ENCODE peak calls at places on chromosomes 6 and 20, in seven cellular contexts. One of them, this sample, is unnamed.

GRCh38 chr20:63553933-63554290 is at the start of gene FNDC11:
- DNase-seq in NCI-H69: peak
- DNase-seq in EH: peak
- DNase-seq in GM12892: no peak
- DNase-seq in type B pancreatic cell: no peak
- DNase-seq in substantia nigra: no peak
- DNase-seq in NCI-H2107: no peak
- DNase-seq in this sample: no peak

GRCh38 chr6:85864453-85865401 is 222.0 kb upstream of the SYNCRIP start:
- DNase-seq in NCI-H2107: no peak
- DNase-seq in NCI-H69: no peak
- DNase-seq in GM12892: no peak
- DNase-seq in substantia nigra: no peak
- DNase-seq in type B pancreatic cell: no peak
- DNase-seq in EH: peak
- DNase-seq in this sample: no peak

GRCh38 chr6:122423734-122424133 is 24.3 kb downstream of the HSF2 start:
- DNase-seq in NCI-H69: no peak
- DNase-seq in substantia nigra: no peak
- DNase-seq in EH: no peak
- DNase-seq in NCI-H2107: no peak
- DNase-seq in type B pancreatic cell: no peak
- DNase-seq in GM12892: no peak
- DNase-seq in this sample: no peak

GRCh38 chr6:131755597-131755996 is 44.8 kb upstream of the CTAGE9 start:
- DNase-seq in EH: peak
- DNase-seq in substantia nigra: no peak
- DNase-seq in type B pancreatic cell: no peak
- DNase-seq in NCI-H69: no peak
- DNase-seq in GM12892: no peak
- DNase-seq in NCI-H2107: no peak
- DNase-seq in this sample: no peak

GRCh38 chr6:134240664-134241431 is 77.1 kb downstream of the SGK1 start:
- DNase-seq in type B pancreatic cell: no peak
- DNase-seq in NCI-H2107: no peak
- DNase-seq in EH: no peak
- DNase-seq in NCI-H69: no peak
- DNase-seq in substantia nigra: no peak
- DNase-seq in GM12892: no peak
- DNase-seq in this sample: no peak

GRCh38 chr20:53028337-53029007 is 56.3 kb downstream of the TSHZ2 start:
- DNase-seq in type B pancreatic cell: no peak
- DNase-seq in NCI-H69: no peak
- DNase-seq in GM12892: no peak
- DNase-seq in substantia nigra: no peak
- DNase-seq in NCI-H2107: no peak
- DNase-seq in EH: no peak
- DNase-seq in this sample: no peak

GRCh38 chr6:8180327-8181161 is 78.2 kb upstream of the EEF1E1 start:
- DNase-seq in GM12892: no peak
- DNase-seq in NCI-H69: peak
- DNase-seq in NCI-H2107: no peak
- DNase-seq in substantia nigra: no peak
- DNase-seq in EH: peak
- DNase-seq in type B pancreatic cell: no peak
- DNase-seq in this sample: no peak

GRCh38 chr20:34529742-34530141 is 13.5 kb downstream of the DYNLRB1 start:
- DNase-seq in GM12892: no peak
- DNase-seq in substantia nigra: no peak
- DNase-seq in type B pancreatic cell: no peak
- DNase-seq in EH: no peak
- DNase-seq in NCI-H2107: no peak
- DNase-seq in NCI-H69: no peak
- DNase-seq in this sample: no peak

GRCh38 chr6:166998256-166999144 is 697 bp upstream of the CEP43 start:
- DNase-seq in NCI-H69: peak
- DNase-seq in EH: no peak
- DNase-seq in substantia nigra: no peak
- DNase-seq in type B pancreatic cell: no peak
- DNase-seq in GM12892: no peak
- DNase-seq in NCI-H2107: no peak
- DNase-seq in this sample: no peak

GRCh38 chr20:61268024-61268423 is 16.0 kb downstream of the CDH4 start:
- DNase-seq in NCI-H2107: no peak
- DNase-seq in EH: no peak
- DNase-seq in substantia nigra: no peak
- DNase-seq in NCI-H69: no peak
- DNase-seq in GM12892: no peak
- DNase-seq in type B pancreatic cell: no peak
- DNase-seq in this sample: no peak

GRCh38 chr20:49282584-49283171 is 4.8 kb upstream of the ZNFX1 start:
- DNase-seq in substantia nigra: no peak
- DNase-seq in EH: no peak
- DNase-seq in GM12892: no peak
- DNase-seq in NCI-H69: no peak
- DNase-seq in type B pancreatic cell: no peak
- DNase-seq in NCI-H2107: no peak
- DNase-seq in this sample: no peak

GRCh38 chr6:139290787-139291294 is 957 bp downstream of the TXLNB start:
- DNase-seq in substantia nigra: no peak
- DNase-seq in NCI-H69: peak
- DNase-seq in NCI-H2107: no peak
- DNase-seq in EH: peak
- DNase-seq in type B pancreatic cell: no peak
- DNase-seq in GM12892: peak
- DNase-seq in this sample: peak

GRCh38 chr6:40996591-40997247 is 42.3 kb downstream of the UNC5CL start:
- DNase-seq in type B pancreatic cell: no peak
- DNase-seq in NCI-H2107: no peak
- DNase-seq in GM12892: no peak
- DNase-seq in substantia nigra: no peak
- DNase-seq in EH: peak
- DNase-seq in NCI-H69: peak
- DNase-seq in this sample: no peak

GRCh38 chr6:106974337-106974998 is at the start of gene CD24:
- DNase-seq in EH: no peak
- DNase-seq in substantia nigra: no peak
- DNase-seq in GM12892: no peak
- DNase-seq in NCI-H2107: peak
- DNase-seq in type B pancreatic cell: peak
- DNase-seq in NCI-H69: peak
- DNase-seq in this sample: peak

GRCh38 chr6:162726997-162727346 is 594 bp downstream of the PRKN start:
- DNase-seq in GM12892: no peak
- DNase-seq in NCI-H2107: no peak
- DNase-seq in EH: no peak
- DNase-seq in NCI-H69: peak
- DNase-seq in type B pancreatic cell: no peak
- DNase-seq in substantia nigra: no peak
- DNase-seq in this sample: no peak

GRCh38 chr6:166988674-166989201 is 10.5 kb upstream of the CEP43 start:
- DNase-seq in NCI-H2107: no peak
- DNase-seq in type B pancreatic cell: no peak
- DNase-seq in NCI-H69: no peak
- DNase-seq in GM12892: no peak
- DNase-seq in substantia nigra: no peak
- DNase-seq in EH: peak
- DNase-seq in this sample: no peak

GRCh38 chr6:161254754-161255253 is 19.1 kb downstream of the AGPAT4 start:
- DNase-seq in NCI-H69: no peak
- DNase-seq in EH: no peak
- DNase-seq in substantia nigra: no peak
- DNase-seq in NCI-H2107: no peak
- DNase-seq in type B pancreatic cell: no peak
- DNase-seq in GM12892: no peak
- DNase-seq in this sample: no peak

GRCh38 chr20:208937-209566 is 18.0 kb upstream of the DEFB129 start:
- DNase-seq in NCI-H2107: no peak
- DNase-seq in EH: peak
- DNase-seq in GM12892: no peak
- DNase-seq in type B pancreatic cell: no peak
- DNase-seq in NCI-H69: peak
- DNase-seq in substantia nigra: no peak
- DNase-seq in this sample: no peak

GRCh38 chr6:32666420-32667300 is at the start of gene HLA-DQB1:
- DNase-seq in NCI-H2107: no peak
- DNase-seq in substantia nigra: no peak
- DNase-seq in NCI-H69: no peak
- DNase-seq in EH: peak
- DNase-seq in type B pancreatic cell: no peak
- DNase-seq in GM12892: peak
- DNase-seq in this sample: peak

GRCh38 chr6:56843476-56844349 is 111.2 kb upstream of the BEND6 start:
- DNase-seq in GM12892: peak
- DNase-seq in NCI-H2107: peak
- DNase-seq in substantia nigra: peak
- DNase-seq in NCI-H69: peak
- DNase-seq in type B pancreatic cell: peak
- DNase-seq in EH: peak
- DNase-seq in this sample: peak

GRCh38 chr20:63548992-63549391 is 1.4 kb upstream of the SRMS start:
- DNase-seq in substantia nigra: no peak
- DNase-seq in EH: no peak
- DNase-seq in NCI-H2107: no peak
- DNase-seq in NCI-H69: no peak
- DNase-seq in GM12892: no peak
- DNase-seq in type B pancreatic cell: no peak
- DNase-seq in this sample: no peak

GRCh38 chr6:10968776-10969175 is 75.3 kb downstream of the ELOVL2 start:
- DNase-seq in substantia nigra: no peak
- DNase-seq in GM12892: no peak
- DNase-seq in type B pancreatic cell: no peak
- DNase-seq in EH: peak
- DNase-seq in NCI-H2107: no peak
- DNase-seq in NCI-H69: no peak
- DNase-seq in this sample: no peak

GRCh38 chr6:52213127-52213526 is 27.0 kb downstream of the IL17A start:
- DNase-seq in NCI-H69: no peak
- DNase-seq in type B pancreatic cell: no peak
- DNase-seq in GM12892: no peak
- DNase-seq in NCI-H2107: no peak
- DNase-seq in EH: no peak
- DNase-seq in substantia nigra: no peak
- DNase-seq in this sample: no peak

GRCh38 chr20:23339986-23340385 is 10.6 kb upstream of the NXT1 start:
- DNase-seq in GM12892: no peak
- DNase-seq in NCI-H2107: no peak
- DNase-seq in EH: no peak
- DNase-seq in substantia nigra: no peak
- DNase-seq in NCI-H69: no peak
- DNase-seq in type B pancreatic cell: no peak
- DNase-seq in this sample: no peak

GRCh38 chr6:113375950-113376846 is 480.9 kb upstream of the MARCKS start:
- DNase-seq in GM12892: no peak
- DNase-seq in NCI-H69: no peak
- DNase-seq in EH: peak
- DNase-seq in type B pancreatic cell: no peak
- DNase-seq in NCI-H2107: no peak
- DNase-seq in substantia nigra: no peak
- DNase-seq in this sample: no peak

GRCh38 chr6:15266423-15266996 is 20.6 kb downstream of the JARID2 start:
- DNase-seq in substantia nigra: no peak
- DNase-seq in GM12892: no peak
- DNase-seq in NCI-H2107: no peak
- DNase-seq in NCI-H69: no peak
- DNase-seq in EH: peak
- DNase-seq in type B pancreatic cell: no peak
- DNase-seq in this sample: no peak

GRCh38 chr20:14948416-14948815 is 611.0 kb upstream of the FLRT3 start:
- DNase-seq in GM12892: no peak
- DNase-seq in NCI-H2107: no peak
- DNase-seq in substantia nigra: no peak
- DNase-seq in NCI-H69: peak
- DNase-seq in type B pancreatic cell: no peak
- DNase-seq in EH: no peak
- DNase-seq in this sample: no peak

GRCh38 chr6:105804436-105804835 is 281.7 kb upstream of the PRDM1 start:
- DNase-seq in substantia nigra: no peak
- DNase-seq in type B pancreatic cell: no peak
- DNase-seq in GM12892: no peak
- DNase-seq in NCI-H69: no peak
- DNase-seq in EH: peak
- DNase-seq in NCI-H2107: no peak
- DNase-seq in this sample: no peak

GRCh38 chr6:32203435-32204267 is 11.2 kb upstream of the GPSM3 start:
- DNase-seq in NCI-H2107: no peak
- DNase-seq in substantia nigra: no peak
- DNase-seq in EH: no peak
- DNase-seq in GM12892: no peak
- DNase-seq in NCI-H69: peak
- DNase-seq in type B pancreatic cell: no peak
- DNase-seq in this sample: no peak

GRCh38 chr6:1080453-1081328 is 231.2 kb upstream of the FOXQ1 start:
- DNase-seq in NCI-H2107: no peak
- DNase-seq in GM12892: no peak
- DNase-seq in EH: no peak
- DNase-seq in NCI-H69: no peak
- DNase-seq in substantia nigra: no peak
- DNase-seq in type B pancreatic cell: no peak
- DNase-seq in this sample: no peak

GRCh38 chr6:89475634-89476033 is 42.7 kb downstream of the ANKRD6 start:
- DNase-seq in type B pancreatic cell: no peak
- DNase-seq in NCI-H2107: no peak
- DNase-seq in GM12892: no peak
- DNase-seq in NCI-H69: peak
- DNase-seq in EH: no peak
- DNase-seq in substantia nigra: no peak
- DNase-seq in this sample: peak

GRCh38 chr20:36573798-36574277 is 441 bp downstream of the TGIF2 start:
- DNase-seq in NCI-H69: peak
- DNase-seq in NCI-H2107: no peak
- DNase-seq in type B pancreatic cell: peak
- DNase-seq in EH: peak
- DNase-seq in GM12892: peak
- DNase-seq in substantia nigra: no peak
- DNase-seq in this sample: peak

GRCh38 chr20:58478141-58478805 is 36.9 kb downstream of the APCDD1L start:
- DNase-seq in substantia nigra: no peak
- DNase-seq in type B pancreatic cell: no peak
- DNase-seq in GM12892: no peak
- DNase-seq in EH: peak
- DNase-seq in NCI-H2107: no peak
- DNase-seq in NCI-H69: no peak
- DNase-seq in this sample: no peak

GRCh38 chr6:111686249-111686997 is 80.7 kb upstream of the TRAF3IP2 start:
- DNase-seq in EH: no peak
- DNase-seq in substantia nigra: no peak
- DNase-seq in NCI-H69: no peak
- DNase-seq in GM12892: no peak
- DNase-seq in NCI-H2107: no peak
- DNase-seq in type B pancreatic cell: no peak
- DNase-seq in this sample: no peak

GRCh38 chr20:51523276-51524013 is 19.1 kb downstream of the NFATC2 start:
- DNase-seq in substantia nigra: no peak
- DNase-seq in EH: no peak
- DNase-seq in GM12892: no peak
- DNase-seq in NCI-H2107: no peak
- DNase-seq in NCI-H69: no peak
- DNase-seq in type B pancreatic cell: no peak
- DNase-seq in this sample: no peak